ENCODE peak calls at places on chromosome 15, in eight cellular contexts. G is endothelial cell; J is cardiac muscle cell; B is activated CD8-positive, alpha-beta T cell treated with anti-CD3 and anti-CD28 coated beads for 36 hours; X is RWPE1; N is GM13976; Z is A549; V is right lobe of liver. U is an unnamed sample.

GRCh38 chr15:66565731-66566130 is at the start of gene LCTL:
- DNase-seq in B (no peak), X (peak; percentile 19), J (peak; percentile 75), Z (no peak), V (peak; percentile 35), N (no peak), G (no peak), U (no peak)

GRCh38 chr15:58475573-58476524 is 44.1 kb downstream of the LIPC start:
- DNase-seq in B (no peak), G (no peak), V (peak; percentile 66), X (no peak), N (no peak), Z (no peak), J (peak; percentile 75), U (no peak)

GRCh38 chr15:65970937-65971740 is 101.8 kb downstream of the RAB11A start:
- DNase-seq in B (no peak), Z (no peak), G (no peak), V (no peak), J (no peak), X (no peak), N (no peak), U (no peak)

GRCh38 chr15:91520848-91521247 is 332.7 kb upstream of the SLCO3A1 start:
- DNase-seq in V (no peak), Z (no peak), B (no peak), X (no peak), N (no peak), G (no peak), J (no peak), U (no peak)

GRCh38 chr15:44193651-44194396 is 1.2 kb downstream of the FRMD5 start:
- DNase-seq in B (peak; percentile 2), J (peak; percentile 40), N (no peak), Z (peak; percentile 8), G (peak; percentile 7), X (peak; percentile 51), V (no peak), U (peak; percentile 17)

GRCh38 chr15:88979674-88980073 is 66.5 kb upstream of the MFGE8 start:
- DNase-seq in X (no peak), J (no peak), Z (no peak), B (no peak), G (no peak), V (no peak), N (no peak), U (no peak)

GRCh38 chr15:70512772-70513362 is 250.5 kb downstream of the UACA start:
- DNase-seq in X (peak; percentile 60), Z (peak; percentile 67), V (no peak), J (peak; percentile 77), B (peak; percentile 85), G (peak; percentile 38), N (peak; percentile 83), U (peak; percentile 81)

GRCh38 chr15:31375772-31376171 is 49.1 kb downstream of the KLF13 start:
- DNase-seq in J (no peak), Z (no peak), B (no peak), X (no peak), V (no peak), N (no peak), G (no peak), U (no peak)

GRCh38 chr15:72168131-72168825 is 29.3 kb downstream of the GRAMD2A start:
- DNase-seq in B (peak; percentile 47), V (no peak), J (peak; percentile 70), G (no peak), X (peak; percentile 67), Z (no peak), N (peak; percentile 17), U (no peak)

GRCh38 chr15:67836477-67836876 is 3.4 kb downstream of the RNU6-1 start:
- DNase-seq in Z (peak; percentile 89), V (no peak), B (peak; percentile 71), J (peak; percentile 60), G (peak; percentile 62), X (peak; percentile 67), N (peak; percentile 68), U (peak; percentile 80)

GRCh38 chr15:67510597-67511225 is 10.2 kb upstream of the C15orf61 start:
- DNase-seq in V (no peak), G (no peak), J (peak; percentile 59), Z (no peak), N (no peak), B (no peak), X (no peak), U (no peak)

GRCh38 chr15:33910741-33911140 is 57.6 kb upstream of the CHRM5 start:
- DNase-seq in B (no peak), V (no peak), N (no peak), X (peak; percentile 23), G (no peak), J (peak; percentile 9), Z (no peak), U (no peak)

GRCh38 chr15:80645494-80646065 is 49.5 kb upstream of the ABHD17C start:
- DNase-seq in J (no peak), V (no peak), G (no peak), X (no peak), B (no peak), N (no peak), Z (no peak), U (no peak)

GRCh38 chr15:36598529-36599177 is 19.2 kb downstream of the CDIN1 start:
- DNase-seq in Z (no peak), X (no peak), N (no peak), V (no peak), B (no peak), J (peak; percentile 18), G (no peak), U (no peak)

GRCh38 chr15:52183562-52184173 is 7.5 kb downstream of the GNB5 start:
- DNase-seq in X (peak; percentile 30), V (no peak), G (peak; percentile 53), J (peak; percentile 54), Z (peak; percentile 43), N (no peak), B (peak; percentile 41), U (peak; percentile 46)

GRCh38 chr15:44427756-44428724 is 611 bp downstream of the CTDSPL2 start:
- DNase-seq in G (peak; percentile 51), B (no peak), N (no peak), V (no peak), Z (peak; percentile 15), J (peak; percentile 71), X (peak; percentile 60), U (no peak)

GRCh38 chr15:70955151-70955550 is 62.5 kb downstream of the LRRC49 start:
- DNase-seq in X (no peak), G (no peak), Z (no peak), J (peak; percentile 39), N (no peak), B (no peak), V (no peak), U (no peak)

GRCh38 chr15:93066834-93067648 is 22.0 kb downstream of the RGMA start:
- DNase-seq in J (peak; percentile 32), G (no peak), B (no peak), V (no peak), N (no peak), Z (no peak), X (no peak), U (no peak)

GRCh38 chr15:93068581-93069199 is 20.3 kb downstream of the RGMA start:
- DNase-seq in V (no peak), X (no peak), Z (no peak), N (no peak), J (no peak), B (no peak), G (no peak), U (no peak)

GRCh38 chr15:93065641-93066045 is 23.4 kb downstream of the RGMA start:
- DNase-seq in V (peak; percentile 49), J (no peak), Z (no peak), B (no peak), G (no peak), N (no peak), X (no peak), U (no peak)

GRCh38 chr15:93066103-93066725 is 22.8 kb downstream of the RGMA start:
- DNase-seq in J (no peak), B (no peak), G (no peak), Z (no peak), V (no peak), N (no peak), X (no peak), U (no peak)

DNA sequence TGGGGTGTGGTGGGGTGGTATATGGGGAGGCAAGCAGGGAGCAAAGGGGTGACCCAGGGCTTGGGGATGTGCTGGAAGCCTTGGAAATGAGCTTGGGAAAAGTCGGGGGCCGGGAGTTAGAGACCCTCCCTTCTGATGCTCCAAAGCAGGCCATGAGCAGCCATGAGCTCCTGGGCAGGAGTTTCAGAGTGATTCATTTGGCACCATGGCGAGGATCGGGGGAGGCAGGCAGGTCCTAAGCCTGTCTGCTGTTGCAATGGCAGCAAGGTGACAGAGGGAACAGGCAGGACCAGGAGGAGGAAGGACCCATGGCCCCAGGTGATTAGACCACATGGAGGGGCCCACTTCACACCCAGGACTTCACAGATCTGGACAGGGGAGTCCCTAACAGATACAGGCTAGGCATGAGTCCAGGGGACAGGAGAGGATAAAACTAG is 21.3 kb downstream of the RGMA start:
- DNase-seq in Z (no peak), N (no peak), X (no peak), G (no peak), B (no peak), V (no peak), J (no peak), U (no peak)
- TF ChIP-seq CTCF in Z (no peak), N (no peak), X (no peak), G (no peak), B (no peak), V (no peak), J (no peak), U (no peak)

GRCh38 chr15:63122002-63122893 is 587 bp downstream of the LACTB start:
- DNase-seq in J (peak; percentile 84), V (peak; percentile 95), B (peak; percentile 88), N (peak; percentile 97), X (peak; percentile 91), G (peak; percentile 61), Z (peak; percentile 94), U (peak; percentile 93)
- TF ChIP-seq CTCF in J (peak; percentile 22), V (peak; percentile 30), B (peak; percentile 13), N (peak; percentile 25), X (no peak), G (peak; percentile 33), Z (no peak), U (no peak)

GRCh38 chr15:100341662-100342560 is at the start of gene ADAMTS17:
- DNase-seq in Z (peak; percentile 94), N (peak; percentile 74), X (peak; percentile 97), J (peak; percentile 98), B (peak; percentile 96), G (peak; percentile 92), V (peak; percentile 96), U (peak; percentile 57)
- TF ChIP-seq CTCF in Z (peak; percentile 87), N (peak; percentile 73), X (peak; percentile 99), J (peak; percentile 97), B (peak; percentile 85), G (peak; percentile 90), V (peak; percentile 98), U (peak; percentile 65)

GRCh38 chr15:76901965-76902364 is 3.2 kb downstream of the SCAPER start:
- DNase-seq in J (no peak), B (no peak), G (no peak), V (no peak), X (no peak), Z (no peak), N (no peak), U (no peak)

GRCh38 chr15:76904461-76905012 is 603 bp downstream of the SCAPER start:
- DNase-seq in X (peak; percentile 57), G (peak; percentile 17), B (peak; percentile 62), V (no peak), N (peak; percentile 37), J (peak; percentile 24), Z (peak; percentile 46), U (peak; percentile 31)

GRCh38 chr15:76905855-76906254 is 715 bp upstream of the SCAPER start:
- DNase-seq in G (no peak), J (peak; percentile 13), Z (no peak), X (no peak), V (no peak), N (no peak), B (no peak), U (no peak)

GRCh38 chr15:76905013-76905839 is at the start of gene SCAPER:
- DNase-seq in X (peak; percentile 90), J (peak; percentile 90), N (peak; percentile 96), Z (peak; percentile 91), V (peak; percentile 98), B (peak; percentile 94), G (peak; percentile 84), U (peak; percentile 94)

GRCh38 chr15:76903251-76903681 is 1.9 kb downstream of the SCAPER start:
- DNase-seq in J (peak; percentile 46), V (no peak), G (no peak), B (peak; percentile 22), N (peak; percentile 44), X (no peak), Z (no peak), U (peak; percentile 42)
- TF ChIP-seq CTCF in J (peak; percentile 29), V (no peak), G (no peak), B (peak; percentile 35), N (peak; percentile 50), X (peak; percentile 23), Z (peak; percentile 58), U (peak; percentile 52)